ENCODE peak calls at places on chromosomes 2 and 18, in eight cellular contexts. T is MM.1S, V is suprapubic skin, N is neural progenitor cell, A is uterus, L is Peyer's patch, Y is pancreas, F is endodermal cell. J is an unnamed sample. For H3K27me3, the result is how much of the 10 kb centered on the place peaks cover.

GRCh38 chr2:65265090-65266045 is 37.7 kb downstream of the ACTR2 start:
- DNase-seq in T (peak), V (no peak), N (peak), A (no peak), L (no peak), Y (peak), F (peak), J (no peak)

GRCh38 chr2:218397502-218398436 is 1.9 kb upstream of the CTDSP1 start:
- DNase-seq in T (no peak), V (peak), N (peak), A (peak), L (peak), Y (peak), F (peak), J (peak)

GRCh38 chr2:241931976-241932894 is 62.7 kb downstream of the RTP5 start:
- DNase-seq in T (no peak), V (no peak), N (no peak), A (no peak), L (no peak), Y (no peak), F (no peak), J (no peak)

GRCh38 chr2:206851511-206851910 is 86.1 kb downstream of the FASTKD2 start:
- DNase-seq in T (no peak), V (no peak), N (no peak), A (no peak), L (no peak), Y (no peak), F (no peak), J (no peak)

GRCh38 chr18:59950215-59950944 is 50.6 kb downstream of the PMAIP1 start:
- DNase-seq in T (peak), V (no peak), N (no peak), A (no peak), L (no peak), Y (peak), F (no peak), J (no peak)

GRCh38 chr2:189116059-189116458 is 63.5 kb downstream of the COL5A2 start:
- DNase-seq in T (no peak), V (no peak), N (no peak), A (no peak), L (no peak), Y (no peak), F (no peak), J (no peak)

GRCh38 chr2:45567974-45568789 is 42.9 kb downstream of the SRBD1 start:
- DNase-seq in T (peak), V (no peak), N (no peak), A (no peak), L (no peak), Y (no peak), F (no peak), J (no peak)

GRCh38 chr2:21118302-21118920 is 5.4 kb upstream of the TDRD15 start:
- DNase-seq in T (peak), V (no peak), N (peak), A (no peak), L (peak), Y (no peak), F (peak), J (no peak)

GRCh38 chr2:220579452-220579851 is 952.0 kb downstream of the SLC4A3 start:
- DNase-seq in T (no peak), V (no peak), N (no peak), A (no peak), L (no peak), Y (no peak), F (no peak), J (no peak)

GRCh38 chr18:72197598-72197997 is 346.5 kb downstream of the CBLN2 start:
- DNase-seq in T (no peak), V (no peak), N (no peak), A (no peak), L (no peak), Y (no peak), F (no peak), J (no peak)

GRCh38 chr2:109372614-109373013 is 241.2 kb downstream of the SEPTIN10 start:
- DNase-seq in T (no peak), V (no peak), N (no peak), A (no peak), L (peak), Y (no peak), F (no peak), J (no peak)

GRCh38 chr18:68417166-68417776 is 297.6 kb downstream of the TMX3 start:
- DNase-seq in T (no peak), V (no peak), N (no peak), A (no peak), L (no peak), Y (no peak), F (no peak), J (no peak)

GRCh38 chr2:197668296-197668695 is 7.1 kb downstream of the RFTN2 start:
- DNase-seq in T (no peak), V (no peak), N (no peak), A (no peak), L (no peak), Y (no peak), F (no peak), J (no peak)

GRCh38 chr18:46406539-46406932 is 250.5 kb downstream of the LOXHD1 start:
- DNase-seq in T (no peak), V (no peak), N (no peak), A (no peak), L (no peak), Y (no peak), F (no peak), J (no peak)

GRCh38 chr2:240423788-240424191 is 11.7 kb upstream of the GPC1 start:
- DNase-seq in T (no peak), V (peak), N (no peak), A (no peak), L (no peak), Y (peak), F (peak), J (no peak)

GRCh38 chr2:80489718-80490117 is 185.2 kb upstream of the LRRTM1 start:
- DNase-seq in T (no peak), V (no peak), N (no peak), A (no peak), L (no peak), Y (no peak), F (no peak), J (no peak)

GRCh38 chr2:104431701-104432121 is 422.2 kb upstream of the POU3F3 start:
- DNase-seq in T (no peak), V (no peak), N (no peak), A (no peak), L (no peak), Y (no peak), F (no peak), J (no peak)

GRCh38 chr2:44135771-44136170 is 32.9 kb upstream of the PPM1B start:
- DNase-seq in T (no peak), V (no peak), N (no peak), A (no peak), L (no peak), Y (no peak), F (peak), J (no peak)

GRCh38 chr2:174209325-174209724 is 39.0 kb downstream of the OLA1 start:
- DNase-seq in T (no peak), V (no peak), N (no peak), A (no peak), L (no peak), Y (no peak), F (no peak), J (no peak)

GRCh38 chr2:231088779-231089178 is 32.1 kb downstream of the PSMD1 start:
- DNase-seq in T (no peak), V (no peak), N (no peak), A (no peak), L (no peak), Y (no peak), F (no peak), J (no peak)

GRCh38 chr2:46376586-46377286 is 79.5 kb downstream of the EPAS1 start:
- DNase-seq in T (no peak), V (peak), N (no peak), A (no peak), L (no peak), Y (no peak), F (peak), J (no peak)

GRCh38 chr18:8553611-8553924 is 55.7 kb upstream of the RAB12 start:
- DNase-seq in T (no peak), V (no peak), N (no peak), A (no peak), L (no peak), Y (no peak), F (no peak), J (no peak)

GRCh38 chr2:202014328-202015034 is 19.2 kb upstream of the FZD7 start:
- DNase-seq in T (no peak), V (no peak), N (no peak), A (no peak), L (no peak), Y (no peak), F (no peak), J (no peak)

GRCh38 chr2:96264656-96265348 is 995 bp downstream of the TMEM127 start:
- DNase-seq in T (peak), V (peak), N (peak), A (no peak), L (peak), Y (peak), F (peak), J (no peak)

GRCh38 chr2:126749537-126749936 is 93.6 kb downstream of the GYPC start:
- DNase-seq in T (no peak), V (no peak), N (no peak), A (no peak), L (no peak), Y (no peak), F (no peak), J (no peak)

GRCh38 chr2:20516646-20517341 is 69.9 kb downstream of the RHOB start:
- DNase-seq in T (no peak), V (no peak), N (no peak), A (no peak), L (no peak), Y (no peak), F (no peak), J (no peak)

GRCh38 chr2:27085670-27086089 is 892 bp upstream of the KHK start:
- DNase-seq in T (peak), V (no peak), N (peak), A (peak), L (peak), Y (peak), F (peak), J (no peak)

GRCh38 chr2:85342156-85342555 is 12.2 kb downstream of the RETSAT start:
- DNase-seq in T (no peak), V (no peak), N (peak), A (no peak), L (no peak), Y (no peak), F (peak), J (no peak)

GRCh38 chr2:121287146-121287798 is 2.3 kb upstream of the TFCP2L1 start:
- DNase-seq in T (no peak), V (no peak), N (no peak), A (no peak), L (no peak), Y (no peak), F (no peak), J (no peak)

GRCh38 chr2:118202707-118203303 is 114.5 kb downstream of the INSIG2 start:
- DNase-seq in T (peak), V (no peak), N (peak), A (no peak), L (no peak), Y (no peak), F (peak), J (peak)

GRCh38 chr2:9328931-9329330 is 94.4 kb downstream of the ITGB1BP1 start:
- DNase-seq in T (no peak), V (no peak), N (no peak), A (no peak), L (no peak), Y (no peak), F (no peak), J (no peak)

GRCh38 chr2:171485116-171485515 is 37.2 kb upstream of the CYBRD1 start:
- DNase-seq in T (no peak), V (no peak), N (no peak), A (no peak), L (no peak), Y (no peak), F (no peak), J (no peak)

GRCh38 chr18:63022429-63023022 is 297.0 kb downstream of the BCL2 start:
- DNase-seq in T (no peak), V (no peak), N (peak), A (no peak), L (no peak), Y (no peak), F (peak), J (no peak)

GRCh38 chr2:26729311-26729710 is 34.8 kb upstream of the SLC35F6 start:
- DNase-seq in T (no peak), V (no peak), N (no peak), A (no peak), L (no peak), Y (no peak), F (no peak), J (no peak)

GRCh38 chr2:88059979-88060906 is 4.7 kb upstream of the KRCC1 start:
- DNase-seq in T (peak), V (no peak), N (peak), A (no peak), L (no peak), Y (no peak), F (no peak), J (no peak)

GRCh38 chr2:187617925-187618324 is 63.7 kb upstream of the TFPI start:
- DNase-seq in T (peak), V (no peak), N (no peak), A (no peak), L (no peak), Y (no peak), F (no peak), J (no peak)

GRCh38 chr2:10772201-10772867 is 40.3 kb downstream of the PDIA6 start:
- DNase-seq in T (no peak), V (no peak), N (no peak), A (no peak), L (no peak), Y (no peak), F (no peak), J (no peak)

DNA sequence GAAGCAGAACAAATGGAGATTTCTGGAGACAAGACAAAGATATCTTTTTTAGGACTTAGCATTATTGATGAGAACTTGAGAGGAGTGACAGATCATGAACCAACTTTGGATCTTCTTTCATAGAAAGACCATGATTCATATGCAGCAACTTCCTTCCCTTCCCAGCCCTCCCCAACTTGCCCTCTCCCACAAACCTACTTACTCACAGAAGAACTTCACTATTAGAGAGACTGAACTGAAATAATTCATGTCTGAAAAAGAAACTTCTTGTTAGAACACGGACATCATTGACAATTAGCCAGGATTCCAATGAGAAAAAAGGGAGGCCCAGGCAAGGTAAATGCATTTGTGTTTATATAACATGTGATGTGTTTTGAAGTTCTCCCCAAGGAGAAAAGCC is 294.5 kb downstream of the MEIS1 start:
- DNase-seq in T (no peak), V (no peak), N (no peak), A (no peak), L (no peak), Y (no peak), F (no peak), J (no peak)
- TF ChIP-seq CTCF in T (no peak), V (no peak), N (no peak), A (no peak), L (no peak), Y (no peak), F (no peak), J (no peak)

GRCh38 chr2:69768217-69768616 is 26.3 kb downstream of the ANXA4 start:
- DNase-seq in T (no peak), V (no peak), N (no peak), A (no peak), L (no peak), Y (no peak), F (no peak), J (no peak)
- H3K27ac ChIP-seq in T (no peak), V (peak), N (no peak), A (no peak), L (no peak), Y (no peak), F (no peak), J (no peak)

GRCh38 chr2:229463941-229464340 is 192.9 kb upstream of the PID1 start:
- DNase-seq in T (no peak), V (no peak), N (no peak), A (no peak), L (no peak), Y (no peak), F (no peak), J (no peak)

GRCh38 chr2:229462144-229462543 is 191.1 kb upstream of the PID1 start:
- DNase-seq in T (no peak), V (no peak), N (no peak), A (no peak), L (no peak), Y (no peak), F (no peak), J (no peak)

DNA sequence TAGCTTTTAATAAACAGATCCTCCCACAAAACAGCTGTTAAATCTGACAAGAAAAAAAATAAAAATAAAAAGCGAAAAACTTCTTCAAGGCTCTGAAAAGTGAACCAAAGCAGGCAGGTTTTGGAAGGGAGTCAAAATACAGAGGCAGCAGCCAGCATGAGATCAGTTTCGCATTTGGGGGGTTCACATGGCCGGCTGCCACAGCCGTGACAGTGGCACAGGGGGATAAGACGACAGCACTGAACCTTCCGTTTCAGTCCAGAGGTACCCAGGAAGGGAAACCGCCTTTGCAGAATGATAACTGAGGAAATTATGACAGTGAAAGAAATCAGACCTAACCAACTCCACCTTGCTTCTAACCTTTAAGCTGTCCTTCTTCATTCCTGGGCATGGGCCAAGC is 196.7 kb upstream of the PID1 start:
- DNase-seq in T (no peak), V (no peak), N (no peak), A (no peak), L (no peak), Y (no peak), F (no peak), J (no peak)
- H3K27me3 ChIP-seq in T (under half), V (under half), N (under half), A (under half), L (under half), Y (under half), F (under half), J (under half)

DNA sequence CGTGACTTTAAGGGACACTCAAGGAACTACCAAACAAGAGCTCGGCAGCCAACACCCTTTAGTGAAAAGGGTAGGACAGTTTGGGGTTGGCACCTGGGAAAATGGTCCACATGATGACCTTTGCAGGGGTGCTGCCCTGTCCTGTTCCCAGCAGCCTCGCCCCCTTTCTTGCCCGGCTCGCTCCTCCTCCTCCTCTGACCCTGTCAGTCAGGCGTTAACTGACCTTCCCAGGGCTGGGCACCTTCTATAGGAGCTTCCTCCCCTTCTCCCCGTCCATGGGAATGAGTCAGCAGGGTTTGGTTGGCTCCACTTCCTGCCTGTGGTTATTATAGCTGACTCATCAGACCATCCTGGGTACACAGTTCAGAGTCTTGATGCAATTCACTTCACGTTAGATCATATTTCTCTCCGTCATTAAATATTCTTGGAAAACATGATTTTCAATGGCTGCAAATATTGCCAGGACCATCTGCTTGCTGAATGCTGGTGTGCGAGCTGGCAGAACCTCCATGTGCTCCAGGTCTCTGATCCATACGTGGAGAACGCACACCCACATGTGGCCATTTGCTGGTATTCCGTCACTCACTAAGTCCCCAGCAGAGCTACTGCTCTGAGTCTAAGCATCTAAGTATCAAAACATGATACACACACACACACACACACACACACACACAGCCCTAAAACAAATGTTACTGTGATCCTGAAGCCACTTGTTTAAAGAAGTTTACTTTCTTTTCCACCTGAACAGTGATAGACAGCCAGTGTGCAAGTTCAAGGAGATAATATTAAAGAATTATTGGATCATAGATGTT is 185.0 kb downstream of the ANAPC1 start:
- DNase-seq in T (peak), V (peak), N (no peak), A (no peak), L (peak), Y (peak), F (peak), J (peak)
- TF ChIP-seq CTCF in T (peak), V (no peak), N (peak), A (no peak), L (peak), Y (no peak), F (peak), J (no peak)

DNA sequence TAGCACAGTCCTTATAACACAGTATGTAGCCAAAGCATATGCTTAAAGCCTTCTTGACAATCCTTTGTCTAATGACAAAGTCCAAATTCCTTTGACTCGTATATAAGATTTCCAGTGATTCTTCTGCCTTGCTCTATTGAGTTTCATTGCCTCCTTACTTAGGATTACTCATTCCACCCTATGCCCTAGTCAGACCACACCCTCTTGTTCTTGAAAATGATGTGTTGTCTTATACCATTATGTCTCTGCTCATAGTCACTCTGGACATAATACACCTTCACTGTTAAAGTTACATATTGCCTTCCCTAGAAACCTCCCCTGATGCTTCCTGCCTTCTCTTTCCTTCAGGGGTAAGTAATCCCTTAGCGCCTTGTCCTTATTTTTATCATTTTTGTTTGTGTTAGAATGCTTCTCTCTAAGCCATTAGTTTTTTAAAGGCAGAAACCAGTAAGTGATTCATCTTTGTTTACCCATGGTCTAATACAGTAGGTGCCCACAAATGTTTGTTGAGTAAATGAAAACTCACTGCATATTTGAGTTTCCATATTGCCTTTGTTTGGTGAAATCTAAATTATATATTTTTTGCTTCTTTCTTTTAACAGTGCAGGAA is 19.3 kb downstream of the GPD2 start:
- DNase-seq in T (no peak), V (no peak), N (no peak), A (no peak), L (no peak), Y (no peak), F (no peak), J (no peak)
- H3K27ac ChIP-seq in T (no peak), V (no peak), N (no peak), A (no peak), L (peak), Y (no peak), F (no peak), J (no peak)

GRCh38 chr18:47978141-47978540 is 47.7 kb upstream of the SMAD2 start:
- DNase-seq in T (no peak), V (no peak), N (no peak), A (no peak), L (no peak), Y (no peak), F (no peak), J (no peak)
- H3K27me3 ChIP-seq in T (under half), V (under half), N (under half), A (under half), L (under half), Y (under half), F (under half), J (under half)

DNA sequence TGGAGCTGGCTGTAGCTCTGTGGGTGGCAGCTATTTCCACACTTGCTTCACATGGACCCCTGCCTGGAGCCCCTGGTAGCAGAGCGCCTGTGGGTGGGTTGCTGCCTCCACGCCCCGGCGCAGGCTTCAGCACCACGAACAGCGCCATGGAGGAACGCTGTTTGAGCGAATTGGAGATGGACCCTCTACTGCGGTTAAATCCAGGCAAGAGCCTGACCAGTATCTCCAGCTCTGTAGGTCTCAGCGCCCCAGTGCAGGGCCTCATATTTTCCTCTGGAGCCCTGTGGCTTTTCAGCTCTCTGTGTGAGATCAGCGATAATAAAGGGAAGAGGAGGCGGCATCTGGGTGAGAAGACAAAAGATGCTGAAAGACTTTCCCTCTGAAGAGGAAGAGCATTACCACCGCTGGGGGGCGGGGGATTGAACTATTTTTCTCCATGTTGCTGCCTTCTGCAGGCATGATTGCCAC is 12.0 kb downstream of the ONECUT2 start:
- DNase-seq in T (peak), V (no peak), N (peak), A (no peak), L (no peak), Y (no peak), F (peak), J (no peak)
- TF ChIP-seq CTCF in T (peak), V (no peak), N (peak), A (no peak), L (no peak), Y (no peak), F (peak), J (no peak)